ENCODE peak calls at places on chromosomes 4 and X, in eight cellular contexts. One of them, this sample, is unnamed.

GRCh38 chr4:93303440-93303839 is 525.1 kb upstream of the ATOH1 start:
- DNase-seq in GOT3: no peak
- DNase-seq in nephron progenitor cell: no peak
- DNase-seq in cerebellum: no peak
- DNase-seq in SW480: no peak
- DNase-seq in D341Med: no peak
- DNase-seq in Caco-2: no peak
- DNase-seq in esophagus muscularis mucosa: no peak
- DNase-seq in this sample: no peak

GRCh38 chr4:4937926-4938325 is 78.5 kb downstream of the MSX1 start:
- DNase-seq in GOT3: no peak
- DNase-seq in nephron progenitor cell: no peak
- DNase-seq in cerebellum: no peak
- DNase-seq in SW480: no peak
- DNase-seq in D341Med: no peak
- DNase-seq in Caco-2: no peak
- DNase-seq in esophagus muscularis mucosa: peak
- DNase-seq in this sample: no peak

GRCh38 chr4:37981425-37981824 is 21.2 kb downstream of the PTTG2 start:
- DNase-seq in GOT3: no peak
- DNase-seq in nephron progenitor cell: no peak
- DNase-seq in cerebellum: no peak
- DNase-seq in SW480: no peak
- DNase-seq in D341Med: no peak
- DNase-seq in Caco-2: no peak
- DNase-seq in esophagus muscularis mucosa: no peak
- DNase-seq in this sample: no peak

GRCh38 chr4:16289872-16290554 is 63.7 kb upstream of the TAPT1 start:
- DNase-seq in GOT3: no peak
- DNase-seq in nephron progenitor cell: peak
- DNase-seq in cerebellum: peak
- DNase-seq in SW480: peak
- DNase-seq in D341Med: peak
- DNase-seq in Caco-2: peak
- DNase-seq in esophagus muscularis mucosa: no peak
- DNase-seq in this sample: peak

GRCh38 chr4:5143940-5144339 is 92.7 kb downstream of the STK32B start:
- DNase-seq in GOT3: no peak
- DNase-seq in nephron progenitor cell: no peak
- DNase-seq in cerebellum: no peak
- DNase-seq in SW480: no peak
- DNase-seq in D341Med: no peak
- DNase-seq in Caco-2: peak
- DNase-seq in esophagus muscularis mucosa: peak
- DNase-seq in this sample: peak

GRCh38 chrX:55111578-55112254 is 22.9 kb downstream of the PAGE2 start:
- DNase-seq in GOT3: no peak
- DNase-seq in nephron progenitor cell: no peak
- DNase-seq in cerebellum: no peak
- DNase-seq in SW480: no peak
- DNase-seq in D341Med: no peak
- DNase-seq in Caco-2: peak
- DNase-seq in esophagus muscularis mucosa: no peak
- DNase-seq in this sample: no peak

GRCh38 chrX:12872741-12873140 is 5.9 kb downstream of the TLR7 start:
- DNase-seq in GOT3: no peak
- DNase-seq in nephron progenitor cell: no peak
- DNase-seq in cerebellum: no peak
- DNase-seq in SW480: no peak
- DNase-seq in D341Med: no peak
- DNase-seq in Caco-2: no peak
- DNase-seq in esophagus muscularis mucosa: no peak
- DNase-seq in this sample: no peak

GRCh38 chrX:50691820-50692219 is 122.2 kb downstream of the SHROOM4 start:
- DNase-seq in GOT3: no peak
- DNase-seq in nephron progenitor cell: peak
- DNase-seq in cerebellum: peak
- DNase-seq in SW480: peak
- DNase-seq in D341Med: peak
- DNase-seq in Caco-2: peak
- DNase-seq in esophagus muscularis mucosa: no peak
- DNase-seq in this sample: peak

GRCh38 chr4:26404597-26405323 is 83.9 kb downstream of the RBPJ start:
- DNase-seq in GOT3: no peak
- DNase-seq in nephron progenitor cell: no peak
- DNase-seq in cerebellum: no peak
- DNase-seq in SW480: no peak
- DNase-seq in D341Med: peak
- DNase-seq in Caco-2: peak
- DNase-seq in esophagus muscularis mucosa: no peak
- DNase-seq in this sample: no peak